ENCODE peak calls at places on chromosomes 2 and 18, in nine cellular contexts. One of them, this sample, is unnamed.

GRCh38 chr2:23824777-23825212 is 102.1 kb downstream of the ATAD2B start:
- DNase-seq in SK-N-SH: peak; percentile 65
- DNase-seq in suprapubic skin: no peak
- DNase-seq in sigmoid colon: no peak
- DNase-seq in transverse colon: no peak
- DNase-seq in GM23338: peak; percentile 70
- DNase-seq in GM12878: peak; percentile 34
- DNase-seq in spleen: no peak
- DNase-seq in GM12892: no peak
- DNase-seq in this sample: no peak

GRCh38 chr2:11743846-11744553 is 2.4 kb upstream of the LPIN1 start:
- DNase-seq in SK-N-SH: peak; percentile 94
- DNase-seq in suprapubic skin: peak; percentile 94
- DNase-seq in sigmoid colon: peak; percentile 98
- DNase-seq in transverse colon: peak; percentile 95
- DNase-seq in GM23338: peak; percentile 77
- DNase-seq in GM12878: peak; percentile 82
- DNase-seq in spleen: peak; percentile 92
- DNase-seq in GM12892: peak; percentile 71
- DNase-seq in this sample: peak; percentile 94

GRCh38 chr18:33584845-33585775 is 7.1 kb downstream of the ASXL3 start:
- DNase-seq in SK-N-SH: no peak
- DNase-seq in suprapubic skin: no peak
- DNase-seq in sigmoid colon: no peak
- DNase-seq in transverse colon: no peak
- DNase-seq in GM23338: peak; percentile 64
- DNase-seq in GM12878: no peak
- DNase-seq in spleen: no peak
- DNase-seq in GM12892: no peak
- DNase-seq in this sample: no peak

GRCh38 chr18:31402026-31402373 is 25.4 kb downstream of the DSG4 start:
- DNase-seq in SK-N-SH: no peak
- DNase-seq in suprapubic skin: no peak
- DNase-seq in sigmoid colon: no peak
- DNase-seq in transverse colon: no peak
- DNase-seq in GM23338: no peak
- DNase-seq in GM12878: no peak
- DNase-seq in spleen: no peak
- DNase-seq in GM12892: no peak
- DNase-seq in this sample: no peak

GRCh38 chr2:21667638-21668037 is 543.9 kb downstream of the TDRD15 start:
- DNase-seq in SK-N-SH: no peak
- DNase-seq in suprapubic skin: no peak
- DNase-seq in sigmoid colon: no peak
- DNase-seq in transverse colon: no peak
- DNase-seq in GM23338: no peak
- DNase-seq in GM12878: no peak
- DNase-seq in spleen: no peak
- DNase-seq in GM12892: no peak
- DNase-seq in this sample: no peak

GRCh38 chr2:109399061-109399460 is 214.7 kb downstream of the SEPTIN10 start:
- DNase-seq in SK-N-SH: no peak
- DNase-seq in suprapubic skin: no peak
- DNase-seq in sigmoid colon: no peak
- DNase-seq in transverse colon: no peak
- DNase-seq in GM23338: no peak
- DNase-seq in GM12878: no peak
- DNase-seq in spleen: no peak
- DNase-seq in GM12892: no peak
- DNase-seq in this sample: no peak

GRCh38 chr18:4196358-4196757 is 258.7 kb downstream of the DLGAP1 start:
- DNase-seq in SK-N-SH: no peak
- DNase-seq in suprapubic skin: no peak
- DNase-seq in sigmoid colon: no peak
- DNase-seq in transverse colon: no peak
- DNase-seq in GM23338: no peak
- DNase-seq in GM12878: no peak
- DNase-seq in spleen: no peak
- DNase-seq in GM12892: no peak
- DNase-seq in this sample: no peak

GRCh38 chr2:178304262-178304661 is 110.0 kb downstream of the OSBPL6 start:
- DNase-seq in SK-N-SH: no peak
- DNase-seq in suprapubic skin: no peak
- DNase-seq in sigmoid colon: no peak
- DNase-seq in transverse colon: no peak
- DNase-seq in GM23338: no peak
- DNase-seq in GM12878: no peak
- DNase-seq in spleen: no peak
- DNase-seq in GM12892: no peak
- DNase-seq in this sample: no peak

GRCh38 chr2:110852541-110853263 is 120.3 kb downstream of the ACOXL start:
- DNase-seq in SK-N-SH: no peak
- DNase-seq in suprapubic skin: peak; percentile 40
- DNase-seq in sigmoid colon: no peak
- DNase-seq in transverse colon: no peak
- DNase-seq in GM23338: no peak
- DNase-seq in GM12878: no peak
- DNase-seq in spleen: no peak
- DNase-seq in GM12892: no peak
- DNase-seq in this sample: no peak

GRCh38 chr18:73235491-73235890 is 367.7 kb upstream of the NETO1 start:
- DNase-seq in SK-N-SH: no peak
- DNase-seq in suprapubic skin: no peak
- DNase-seq in sigmoid colon: no peak
- DNase-seq in transverse colon: no peak
- DNase-seq in GM23338: no peak
- DNase-seq in GM12878: peak; percentile 11
- DNase-seq in spleen: no peak
- DNase-seq in GM12892: no peak
- DNase-seq in this sample: no peak

GRCh38 chr2:191499874-191500565 is 177.9 kb upstream of the NABP1 start:
- DNase-seq in SK-N-SH: peak; percentile 79
- DNase-seq in suprapubic skin: no peak
- DNase-seq in sigmoid colon: no peak
- DNase-seq in transverse colon: no peak
- DNase-seq in GM23338: no peak
- DNase-seq in GM12878: no peak
- DNase-seq in spleen: no peak
- DNase-seq in GM12892: no peak
- DNase-seq in this sample: no peak

DNA sequence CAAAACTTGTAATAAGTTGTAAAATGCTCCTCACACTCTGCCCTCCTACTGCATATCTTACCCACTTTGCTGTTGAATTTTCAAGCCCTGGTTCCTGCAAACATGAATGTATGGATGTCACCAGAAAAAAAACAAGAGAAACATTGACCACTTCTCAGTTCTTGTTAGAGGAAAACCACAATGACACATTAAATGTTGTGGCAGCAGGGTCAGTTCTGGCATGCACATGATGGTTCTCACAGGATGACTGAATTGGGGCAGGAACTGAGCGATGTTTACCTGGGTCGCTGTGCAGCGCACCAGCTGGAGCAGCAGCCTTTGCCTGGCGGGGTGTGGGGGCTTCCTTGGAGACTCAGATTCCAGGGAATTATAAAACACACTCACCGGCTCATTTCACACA is 14.0 kb upstream of the PRKCE start:
- DNase-seq in SK-N-SH: no peak
- DNase-seq in suprapubic skin: no peak
- DNase-seq in sigmoid colon: no peak
- DNase-seq in transverse colon: no peak
- DNase-seq in GM23338: no peak
- DNase-seq in GM12878: peak; percentile 41
- DNase-seq in spleen: no peak
- DNase-seq in GM12892: no peak
- DNase-seq in this sample: no peak
- TF ChIP-seq POLR2AphosphoS5 in SK-N-SH: no peak
- TF ChIP-seq POLR2AphosphoS5 in suprapubic skin: no peak
- TF ChIP-seq POLR2AphosphoS5 in sigmoid colon: no peak
- TF ChIP-seq POLR2AphosphoS5 in transverse colon: no peak
- TF ChIP-seq POLR2AphosphoS5 in GM23338: no peak
- TF ChIP-seq POLR2AphosphoS5 in GM12878: no peak
- TF ChIP-seq POLR2AphosphoS5 in spleen: no peak
- TF ChIP-seq POLR2AphosphoS5 in GM12892: no peak
- TF ChIP-seq POLR2AphosphoS5 in this sample: no peak

GRCh38 chr2:113237604-113238003 is 41.1 kb downstream of the PAX8 start:
- DNase-seq in SK-N-SH: no peak
- DNase-seq in suprapubic skin: no peak
- DNase-seq in sigmoid colon: no peak
- DNase-seq in transverse colon: no peak
- DNase-seq in GM23338: no peak
- DNase-seq in GM12878: no peak
- DNase-seq in spleen: no peak
- DNase-seq in GM12892: no peak
- DNase-seq in this sample: no peak

GRCh38 chr2:113245276-113245711 is 33.4 kb downstream of the PAX8 start:
- DNase-seq in SK-N-SH: no peak
- DNase-seq in suprapubic skin: no peak
- DNase-seq in sigmoid colon: no peak
- DNase-seq in transverse colon: no peak
- DNase-seq in GM23338: no peak
- DNase-seq in GM12878: no peak
- DNase-seq in spleen: no peak
- DNase-seq in GM12892: no peak
- DNase-seq in this sample: no peak

GRCh38 chr2:113242318-113242717 is 36.4 kb downstream of the PAX8 start:
- DNase-seq in SK-N-SH: no peak
- DNase-seq in suprapubic skin: no peak
- DNase-seq in sigmoid colon: no peak
- DNase-seq in transverse colon: no peak
- DNase-seq in GM23338: no peak
- DNase-seq in GM12878: no peak
- DNase-seq in spleen: no peak
- DNase-seq in GM12892: no peak
- DNase-seq in this sample: no peak

GRCh38 chr2:113240150-113240914 is 38.4 kb downstream of the PAX8 start:
- DNase-seq in SK-N-SH: peak; percentile 89
- DNase-seq in suprapubic skin: peak; percentile 90
- DNase-seq in sigmoid colon: peak; percentile 91
- DNase-seq in transverse colon: peak; percentile 70
- DNase-seq in GM23338: no peak
- DNase-seq in GM12878: no peak
- DNase-seq in spleen: peak; percentile 88
- DNase-seq in GM12892: no peak
- DNase-seq in this sample: peak; percentile 92

GRCh38 chr2:113240915-113241911 is 37.5 kb downstream of the PAX8 start:
- DNase-seq in SK-N-SH: peak; percentile 30
- DNase-seq in suprapubic skin: peak; percentile 89
- DNase-seq in sigmoid colon: peak; percentile 87
- DNase-seq in transverse colon: peak; percentile 52
- DNase-seq in GM23338: no peak
- DNase-seq in GM12878: no peak
- DNase-seq in spleen: no peak
- DNase-seq in GM12892: no peak
- DNase-seq in this sample: peak; percentile 56
- TF ChIP-seq POLR2AphosphoS5 in SK-N-SH: peak; percentile 57
- TF ChIP-seq POLR2AphosphoS5 in suprapubic skin: no peak
- TF ChIP-seq POLR2AphosphoS5 in sigmoid colon: no peak
- TF ChIP-seq POLR2AphosphoS5 in transverse colon: peak; percentile 22
- TF ChIP-seq POLR2AphosphoS5 in GM23338: no peak
- TF ChIP-seq POLR2AphosphoS5 in GM12878: no peak
- TF ChIP-seq POLR2AphosphoS5 in spleen: no peak
- TF ChIP-seq POLR2AphosphoS5 in GM12892: peak; percentile 53
- TF ChIP-seq POLR2AphosphoS5 in this sample: peak; percentile 89

GRCh38 chr2:74856599-74856998 is 22.7 kb downstream of the HK2 start:
- DNase-seq in SK-N-SH: no peak
- DNase-seq in suprapubic skin: no peak
- DNase-seq in sigmoid colon: no peak
- DNase-seq in transverse colon: no peak
- DNase-seq in GM23338: no peak
- DNase-seq in GM12878: no peak
- DNase-seq in spleen: no peak
- DNase-seq in GM12892: no peak
- DNase-seq in this sample: no peak

GRCh38 chr2:74857725-74858124 is 23.8 kb downstream of the HK2 start:
- DNase-seq in SK-N-SH: no peak
- DNase-seq in suprapubic skin: no peak
- DNase-seq in sigmoid colon: no peak
- DNase-seq in transverse colon: no peak
- DNase-seq in GM23338: no peak
- DNase-seq in GM12878: no peak
- DNase-seq in spleen: peak; percentile 39
- DNase-seq in GM12892: no peak
- DNase-seq in this sample: no peak

GRCh38 chr2:74856004-74856578 is 22.2 kb downstream of the HK2 start:
- DNase-seq in SK-N-SH: no peak
- DNase-seq in suprapubic skin: no peak
- DNase-seq in sigmoid colon: no peak
- DNase-seq in transverse colon: peak; percentile 67
- DNase-seq in GM23338: no peak
- DNase-seq in GM12878: no peak
- DNase-seq in spleen: no peak
- DNase-seq in GM12892: no peak
- DNase-seq in this sample: peak; percentile 60

GRCh38 chr2:74854401-74854800 is 20.5 kb downstream of the HK2 start:
- DNase-seq in SK-N-SH: no peak
- DNase-seq in suprapubic skin: no peak
- DNase-seq in sigmoid colon: no peak
- DNase-seq in transverse colon: no peak
- DNase-seq in GM23338: no peak
- DNase-seq in GM12878: no peak
- DNase-seq in spleen: no peak
- DNase-seq in GM12892: no peak
- DNase-seq in this sample: no peak

GRCh38 chr2:74857215-74857614 is 23.3 kb downstream of the HK2 start:
- DNase-seq in SK-N-SH: no peak
- DNase-seq in suprapubic skin: no peak
- DNase-seq in sigmoid colon: no peak
- DNase-seq in transverse colon: no peak
- DNase-seq in GM23338: no peak
- DNase-seq in GM12878: no peak
- DNase-seq in spleen: no peak
- DNase-seq in GM12892: no peak
- DNase-seq in this sample: no peak
- TF ChIP-seq POLR2AphosphoS5 in SK-N-SH: no peak
- TF ChIP-seq POLR2AphosphoS5 in suprapubic skin: no peak
- TF ChIP-seq POLR2AphosphoS5 in sigmoid colon: no peak
- TF ChIP-seq POLR2AphosphoS5 in transverse colon: no peak
- TF ChIP-seq POLR2AphosphoS5 in GM23338: no peak
- TF ChIP-seq POLR2AphosphoS5 in GM12878: no peak
- TF ChIP-seq POLR2AphosphoS5 in spleen: no peak
- TF ChIP-seq POLR2AphosphoS5 in GM12892: no peak
- TF ChIP-seq POLR2AphosphoS5 in this sample: no peak

DNA sequence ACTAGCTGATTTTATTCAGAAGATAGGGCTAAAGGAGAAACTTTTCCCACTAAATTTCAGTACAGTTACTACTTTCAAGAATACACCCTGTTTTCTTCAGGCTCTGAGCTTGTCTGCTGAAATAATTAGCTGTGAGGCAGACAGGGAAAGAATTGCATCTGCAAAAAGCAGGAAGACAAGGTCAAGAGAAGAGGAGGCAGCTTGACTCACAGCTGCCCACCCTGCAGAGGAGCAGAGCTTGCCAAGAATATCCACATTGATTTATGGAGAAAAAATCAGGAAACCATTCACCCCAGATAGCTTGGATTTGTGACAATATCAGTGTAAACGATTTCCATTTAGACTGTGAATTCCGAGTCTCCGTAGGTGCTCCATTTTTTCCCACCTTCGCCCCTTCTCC is 49.0 kb downstream of the ACTR2 start:
- DNase-seq in SK-N-SH: no peak
- DNase-seq in suprapubic skin: no peak
- DNase-seq in sigmoid colon: no peak
- DNase-seq in transverse colon: no peak
- DNase-seq in GM23338: no peak
- DNase-seq in GM12878: no peak
- DNase-seq in spleen: no peak
- DNase-seq in GM12892: no peak
- DNase-seq in this sample: no peak
- TF ChIP-seq POLR2AphosphoS5 in SK-N-SH: no peak
- TF ChIP-seq POLR2AphosphoS5 in suprapubic skin: no peak
- TF ChIP-seq POLR2AphosphoS5 in sigmoid colon: no peak
- TF ChIP-seq POLR2AphosphoS5 in transverse colon: no peak
- TF ChIP-seq POLR2AphosphoS5 in GM23338: no peak
- TF ChIP-seq POLR2AphosphoS5 in GM12878: no peak
- TF ChIP-seq POLR2AphosphoS5 in spleen: no peak
- TF ChIP-seq POLR2AphosphoS5 in GM12892: no peak
- TF ChIP-seq POLR2AphosphoS5 in this sample: no peak

This sample was measured in stomach.